ENCODE peak calls at places on chromosomes 4 and X, in five cellular contexts. O is A549, T is HepG2, U is GM23338, P is GM12878. G is an unnamed sample.

GRCh38 chr4:144451771-144452170 is 194.2 kb upstream of the HHIP start:
- DNase-seq in O (no peak), T (no peak), U (no peak), P (no peak), G (no peak)

GRCh38 chrX:119488749-119489148 is 20.5 kb downstream of the SLC25A5 start:
- DNase-seq in O (peak), T (peak), U (peak), P (no peak), G (peak)

GRCh38 chr4:140244328-140244727 is 90.3 kb upstream of the MAML3 start:
- DNase-seq in O (no peak), T (no peak), U (no peak), P (no peak), G (no peak)

GRCh38 chr4:472881-473574 is 25.9 kb downstream of the ZNF721 start:
- DNase-seq in O (peak), T (no peak), U (peak), P (no peak), G (peak)

GRCh38 chr4:82721819-82722423 is 76.7 kb downstream of the SCD5 start:
- DNase-seq in O (peak), T (peak), U (no peak), P (no peak), G (no peak)

GRCh38 chrX:12497832-12498591 is 293.2 kb upstream of the PRPS2 start:
- DNase-seq in O (peak), T (no peak), U (peak), P (no peak), G (peak)

GRCh38 chrX:28843817-28844216 is 256.6 kb downstream of the IL1RAPL1 start:
- DNase-seq in O (no peak), T (no peak), U (peak), P (no peak), G (no peak)

GRCh38 chrX:23756165-23756564 is 13.1 kb upstream of the ACOT9 start:
- DNase-seq in O (peak), T (peak), U (peak), P (peak), G (peak)

GRCh38 chr4:151658959-151659593 is 101.7 kb downstream of the GATB start:
- DNase-seq in O (no peak), T (no peak), U (no peak), P (no peak), G (no peak)

GRCh38 chr4:140281828-140282227 is 91.6 kb upstream of the SCOC start:
- DNase-seq in O (no peak), T (no peak), U (peak), P (no peak), G (no peak)

GRCh38 chr4:107896158-107896645 is 35.1 kb upstream of the CYP2U1 start:
- DNase-seq in O (peak), T (peak), U (no peak), P (no peak), G (no peak)

GRCh38 chrX:78024349-78025108 is 55.1 kb upstream of the PGAM4 start:
- DNase-seq in O (peak), T (peak), U (peak), P (no peak), G (peak)

GRCh38 chr4:46993075-46994006 is at the start of gene GABRA4:
- DNase-seq in O (no peak), T (no peak), U (peak), P (no peak), G (no peak)

GRCh38 chr4:83074086-83074704 is 39.2 kb downstream of the COPS4 start:
- DNase-seq in O (peak), T (peak), U (peak), P (peak), G (peak)

GRCh38 chr4:174284181-174284886 is 623 bp downstream of the CEP44 start:
- DNase-seq in O (peak), T (peak), U (peak), P (no peak), G (no peak)

GRCh38 chr4:177737387-177737965 is 295.2 kb upstream of the AGA start:
- DNase-seq in O (no peak), T (no peak), U (no peak), P (no peak), G (no peak)

GRCh38 chrX:135185795-135186443 is 14.7 kb upstream of the CT55 start:
- DNase-seq in O (peak), T (peak), U (peak), P (peak), G (peak)

GRCh38 chrX:96685205-96686099 is 810 bp downstream of the DIAPH2 start:
- DNase-seq in O (peak), T (peak), U (peak), P (no peak), G (no peak)

GRCh38 chr4:5036239-5036638 is 15.0 kb upstream of the STK32B start:
- DNase-seq in O (no peak), T (no peak), U (no peak), P (no peak), G (peak)

GRCh38 chrX:2410279-2411020 is 90.3 kb downstream of the DHRSX start:
- DNase-seq in O (peak), T (peak), U (no peak), P (no peak), G (no peak)

GRCh38 chrX:149699761-149700160 is 12.1 kb upstream of the MAGEA11 start:
- DNase-seq in O (no peak), T (no peak), U (no peak), P (no peak), G (no peak)

GRCh38 chrX:38563006-38563405 is 1.7 kb downstream of the TSPAN7 start:
- DNase-seq in O (no peak), T (peak), U (no peak), P (no peak), G (no peak)

GRCh38 chr4:5758741-5759140 is 47.7 kb downstream of the EVC start:
- DNase-seq in O (peak), T (no peak), U (no peak), P (peak), G (no peak)

GRCh38 chr4:73603854-73604584 is 16.2 kb downstream of the RASSF6 start:
- DNase-seq in O (peak), T (no peak), U (no peak), P (no peak), G (no peak)

GRCh38 chr4:677431-678293 is 3.3 kb downstream of the MYL5 start:
- DNase-seq in O (no peak), T (peak), U (no peak), P (no peak), G (no peak)

GRCh38 chrX:153829799-153830631 is at the start of gene PDZD4:
- DNase-seq in O (no peak), T (no peak), U (peak), P (no peak), G (peak)

GRCh38 chr4:127686656-127687055 is 43.5 kb upstream of the SLC25A31 start:
- DNase-seq in O (no peak), T (no peak), U (no peak), P (no peak), G (no peak)

GRCh38 chrX:63809158-63809557 is 24.1 kb upstream of the ARHGEF9 start:
- DNase-seq in O (no peak), T (no peak), U (no peak), P (no peak), G (no peak)

GRCh38 chr4:75302648-75303047 is 211.6 kb downstream of the RCHY1 start:
- DNase-seq in O (no peak), T (no peak), U (no peak), P (no peak), G (no peak)

GRCh38 chrX:107825698-107826285 is at the start of gene MID2:
- DNase-seq in O (peak), T (no peak), U (peak), P (no peak), G (no peak)

GRCh38 chrX:130738638-130739195 is 164.3 kb downstream of the ENOX2 start:
- DNase-seq in O (no peak), T (no peak), U (peak), P (no peak), G (no peak)

GRCh38 chr4:5635826-5636196 is 72.5 kb downstream of the EVC2 start:
- DNase-seq in O (peak), T (no peak), U (no peak), P (no peak), G (no peak)

GRCh38 chrX:40173662-40174593 is 76.2 kb upstream of the BCOR start:
- DNase-seq in O (no peak), T (peak), U (peak), P (no peak), G (no peak)

DNA sequence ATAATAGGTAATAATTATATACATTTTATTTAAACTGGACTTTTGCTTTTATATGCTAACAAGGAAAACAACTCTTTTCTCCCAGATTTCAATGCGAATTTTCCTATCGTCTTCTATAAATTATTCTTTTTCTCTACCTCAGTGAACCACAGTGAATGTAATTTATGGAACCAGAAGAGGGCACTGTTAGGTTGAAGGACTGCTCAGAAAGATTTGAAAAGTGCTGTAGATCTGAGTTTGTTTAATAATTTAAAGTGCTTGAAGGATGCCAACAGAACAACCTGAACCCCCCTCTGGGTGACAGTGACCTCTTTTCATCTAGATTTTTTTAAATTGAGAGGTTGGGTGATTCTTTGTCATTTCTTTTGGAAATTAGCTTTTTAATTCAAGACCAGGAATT is 54.9 kb downstream of the PHOX2B start:
- DNase-seq in O (peak), T (peak), U (peak), P (no peak), G (peak)
- TF ChIP-seq JUNB in O (no peak), T (no peak), U (no peak), P (no peak), G (no peak)

DNA sequence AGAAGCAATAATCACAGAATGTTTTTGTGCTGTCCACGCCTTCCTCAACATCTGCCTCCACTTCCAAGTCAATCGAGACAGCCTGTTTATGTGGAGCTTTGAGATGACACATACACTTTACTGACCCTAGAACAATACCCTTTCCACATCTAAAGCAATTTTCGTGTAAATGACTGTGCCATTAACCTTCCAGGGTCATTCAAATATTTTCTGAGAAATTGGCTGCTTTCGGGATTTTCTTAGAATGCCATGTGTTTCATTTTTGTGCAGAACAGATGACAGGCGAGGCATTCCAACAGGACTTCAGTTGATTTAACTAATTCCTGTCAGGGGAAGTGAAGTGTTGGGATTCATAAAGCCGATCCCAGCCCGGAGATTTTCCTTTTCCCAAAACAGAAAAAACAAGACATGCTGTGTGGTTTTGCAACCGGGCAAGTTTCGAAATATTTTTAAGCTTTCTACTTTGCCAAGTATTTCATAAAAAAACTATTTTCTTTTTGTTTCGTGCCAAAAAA is 73.9 kb downstream of the SORBS2 start:
- DNase-seq in O (no peak), T (no peak), U (no peak), P (no peak), G (no peak)
- H3K4me3 ChIP-seq in O (no peak), T (no peak), U (no peak), P (no peak), G (no peak)

GRCh38 chr4:13267091-13267490 is 217.0 kb downstream of the RAB28 start:
- DNase-seq in O (no peak), T (no peak), U (no peak), P (no peak), G (no peak)
- TF ChIP-seq JUNB in O (no peak), T (no peak), U (no peak), P (no peak), G (no peak)

GRCh38 chr4:112557676-112558411 is 41.9 kb upstream of the NEUROG2 start:
- DNase-seq in O (no peak), T (no peak), U (peak), P (no peak), G (no peak)

GRCh38 chr4:112550728-112551127 is 34.7 kb upstream of the NEUROG2 start:
- DNase-seq in O (no peak), T (no peak), U (no peak), P (no peak), G (no peak)

GRCh38 chr4:112552668-112553067 is 36.7 kb upstream of the NEUROG2 start:
- DNase-seq in O (peak), T (peak), U (no peak), P (no peak), G (no peak)
- H3K4me3 ChIP-seq in O (no peak), T (no peak), U (no peak), P (no peak), G (no peak)

G was measured in K562.